ENCODE peak calls at places on chromosomes 6 and 20, in four cellular contexts. W is cardiac muscle cell, E is astrocyte of the spinal cord, G is H1. V is an unnamed sample.

GRCh38 chr6:17395112-17395511 is 1.7 kb downstream of the CAP2 start:
- DNase-seq in W (no peak), E (no peak), G (no peak), V (no peak)

GRCh38 chr20:62970307-62971210 is 18.1 kb downstream of the SLC17A9 start:
- DNase-seq in W (no peak), E (no peak), G (no peak), V (no peak)

GRCh38 chr6:21019614-21020013 is 485.4 kb downstream of the CDKAL1 start:
- DNase-seq in W (peak), E (peak), G (no peak), V (no peak)

GRCh38 chr20:4809707-4810106 is 88.0 kb downstream of the PRND start:
- DNase-seq in W (no peak), E (no peak), G (no peak), V (no peak)

GRCh38 chr20:58596244-58597010 is 54.7 kb upstream of the STX16 start:
- DNase-seq in W (no peak), E (no peak), G (no peak), V (no peak)

GRCh38 chr6:162765251-162765650 is 37.5 kb downstream of the PACRG start:
- DNase-seq in W (no peak), E (no peak), G (no peak), V (no peak)

GRCh38 chr20:51255417-51255816 is 232.5 kb upstream of the KCNG1 start:
- DNase-seq in W (no peak), E (no peak), G (no peak), V (no peak)

GRCh38 chr6:138622967-138623366 is 123.7 kb upstream of the NHSL1 start:
- DNase-seq in W (peak), E (no peak), G (no peak), V (no peak)

GRCh38 chr20:18657575-18657974 is 69.7 kb downstream of the DTD1 start:
- DNase-seq in W (peak), E (peak), G (no peak), V (no peak)

GRCh38 chr6:126720326-126720725 is 380.4 kb downstream of the CENPW start:
- DNase-seq in W (no peak), E (peak), G (no peak), V (no peak)

GRCh38 chr20:11217322-11217989 is 543.7 kb upstream of the JAG1 start:
- DNase-seq in W (peak), E (no peak), G (no peak), V (no peak)

GRCh38 chr20:63027425-63028389 is 20.9 kb upstream of the BHLHE23 start:
- DNase-seq in W (no peak), E (no peak), G (no peak), V (no peak)

GRCh38 chr6:110414669-110415296 is 592 bp downstream of the DDO start:
- DNase-seq in W (no peak), E (no peak), G (no peak), V (no peak)

DNA sequence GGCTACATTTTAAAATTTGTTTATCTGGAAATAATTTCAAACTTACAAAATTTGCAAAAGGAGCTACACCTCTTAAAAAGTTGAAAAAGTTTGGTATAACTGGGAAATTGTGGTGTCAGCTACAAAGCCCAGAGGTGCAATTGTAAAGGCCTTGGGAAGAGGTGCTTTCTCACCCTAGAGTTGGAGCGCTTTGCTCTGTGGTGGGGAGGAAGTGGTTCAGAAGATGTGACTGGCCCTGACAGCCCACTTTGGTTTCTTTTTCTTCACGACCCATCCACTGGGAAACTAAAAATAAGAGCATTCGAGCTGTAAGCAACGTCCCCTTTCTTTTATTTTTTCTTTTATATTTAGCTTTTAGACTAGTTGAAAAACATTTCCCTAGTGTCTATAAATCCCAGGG is 397.9 kb downstream of the KIF16B start:
- DNase-seq in W (no peak), E (no peak), G (no peak), V (no peak)
- H3K4me3 ChIP-seq in W (no peak), E (no peak), G (no peak), V (no peak)

GRCh38 chr6:38722727-38723334 is 7.7 kb downstream of the DNAH8 start:
- DNase-seq in W (no peak), E (no peak), G (no peak), V (no peak)
- H3K4me3 ChIP-seq in W (no peak), E (no peak), G (no peak), V (no peak)

GRCh38 chr6:148700047-148700712 is 46.6 kb upstream of the UST start:
- DNase-seq in W (peak), E (no peak), G (no peak), V (no peak)
- H3K4me3 ChIP-seq in W (no peak), E (peak), G (no peak), V (peak)

GRCh38 chr6:116254297-116254724 is 436 bp upstream of the TSPYL4 start:
- DNase-seq in W (no peak), E (no peak), G (no peak), V (no peak)

GRCh38 chr6:116255246-116255800 is 1.4 kb upstream of the TSPYL4 start:
- DNase-seq in W (peak), E (no peak), G (no peak), V (no peak)

GRCh38 chr6:116251568-116252384 is 2.1 kb downstream of the TSPYL4 start:
- DNase-seq in W (peak), E (peak), G (no peak), V (no peak)

GRCh38 chr6:116253505-116254296 is at the start of gene TSPYL4:
- DNase-seq in W (peak), E (peak), G (peak), V (peak)

GRCh38 chr6:116253188-116253504 is 729 bp downstream of the TSPYL4 start:
- DNase-seq in W (no peak), E (no peak), G (no peak), V (no peak)
- H3K4me3 ChIP-seq in W (peak), E (peak), G (peak), V (peak)

GRCh38 chr6:158237656-158238055 is 69.5 kb downstream of the GTF2H5 start:
- DNase-seq in W (no peak), E (no peak), G (no peak), V (no peak)

GRCh38 chr6:158244373-158244772 is 67.9 kb upstream of the TULP4 start:
- DNase-seq in W (no peak), E (no peak), G (no peak), V (no peak)

DNA sequence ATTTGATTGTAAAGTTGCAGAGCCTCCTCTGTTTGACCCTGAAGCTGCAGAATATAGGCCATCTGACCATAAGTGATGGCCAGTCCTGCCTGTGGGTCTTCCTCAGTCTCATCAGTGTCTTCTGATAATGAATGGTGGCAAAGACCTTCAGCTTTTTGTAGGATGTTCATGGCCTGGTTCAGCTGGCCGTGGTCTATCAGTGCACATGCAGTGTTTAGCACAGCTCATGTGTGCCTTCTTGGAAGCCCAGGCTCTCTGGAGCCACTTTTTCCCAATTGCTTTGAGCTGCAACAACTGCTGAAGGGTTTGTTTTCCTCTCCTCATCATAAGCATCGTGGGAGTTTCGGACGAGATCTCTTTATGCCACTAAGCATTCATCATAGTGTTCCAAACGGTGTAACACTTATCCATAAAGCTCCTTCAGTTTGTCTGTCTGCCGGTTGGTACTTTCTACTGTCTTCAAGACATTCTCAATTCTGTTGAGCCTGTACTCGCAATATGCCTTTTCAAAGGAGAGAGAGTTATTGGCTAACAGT is 70.1 kb upstream of the TULP4 start:
- DNase-seq in W (no peak), E (no peak), G (no peak), V (no peak)
- H3K4me3 ChIP-seq in W (no peak), E (no peak), G (no peak), V (no peak)

GRCh38 chr6:130574146-130574545 is 208.3 kb downstream of the TMEM200A start:
- DNase-seq in W (peak), E (no peak), G (no peak), V (no peak)

GRCh38 chr6:130578713-130579112 is 212.9 kb downstream of the TMEM200A start:
- DNase-seq in W (no peak), E (no peak), G (no peak), V (no peak)

GRCh38 chr6:130575971-130576370 is 210.2 kb downstream of the TMEM200A start:
- DNase-seq in W (no peak), E (no peak), G (no peak), V (no peak)

GRCh38 chr6:130577178-130577919 is 211.5 kb downstream of the TMEM200A start:
- DNase-seq in W (no peak), E (no peak), G (no peak), V (no peak)

GRCh38 chr6:130575557-130575956 is 209.7 kb downstream of the TMEM200A start:
- DNase-seq in W (no peak), E (no peak), G (no peak), V (no peak)
- H3K4me3 ChIP-seq in W (no peak), E (no peak), G (no peak), V (no peak)

V was measured in tibial nerve.